ENCODE peak calls at places on chromosomes 6 and 20, in nine cellular contexts. C is fibroblast of villous mesenchyme; L is bronchial epithelial cell; Q is cardiac muscle cell; O is OCI-LY7; D is stomach; N is CD4-positive, CD25-positive, alpha-beta regulatory T cell; W is astrocyte; Z is lung. I is an unnamed sample.

GRCh38 chr20:9068896-9069663 is at the start of gene PLCB4:
- DNase-seq in C (peak), L (peak), Q (peak), O (no peak), D (peak), N (no peak), W (peak), Z (no peak), I (no peak)

GRCh38 chr20:952196-952795 is 36.2 kb upstream of the ANGPT4 start:
- DNase-seq in C (no peak), L (no peak), Q (no peak), O (no peak), D (no peak), N (no peak), W (no peak), Z (no peak), I (no peak)

GRCh38 chr6:158047120-158047518 is 65.5 kb downstream of the SYNJ2 start:
- DNase-seq in C (peak), L (no peak), Q (no peak), O (no peak), D (no peak), N (peak), W (peak), Z (no peak), I (peak)

GRCh38 chr6:37209461-37210205 is 39.7 kb downstream of the PIM1 start:
- DNase-seq in C (peak), L (no peak), Q (no peak), O (no peak), D (no peak), N (peak), W (no peak), Z (no peak), I (peak)

GRCh38 chr6:37168809-37169457 is 1.0 kb upstream of the PIM1 start:
- DNase-seq in C (no peak), L (peak), Q (peak), O (peak), D (no peak), N (peak), W (no peak), Z (no peak), I (no peak)

GRCh38 chr6:150403458-150404245 is 34.8 kb downstream of the IYD start:
- DNase-seq in C (peak), L (peak), Q (no peak), O (no peak), D (no peak), N (no peak), W (peak), Z (no peak), I (no peak)

GRCh38 chr6:43436577-43437282 is 9.4 kb downstream of the ABCC10 start:
- DNase-seq in C (peak), L (peak), Q (peak), O (no peak), D (peak), N (no peak), W (peak), Z (peak), I (no peak)

GRCh38 chr6:110528930-110529325 is 52.5 kb upstream of the SLC22A16 start:
- DNase-seq in C (no peak), L (no peak), Q (no peak), O (no peak), D (no peak), N (no peak), W (no peak), Z (no peak), I (no peak)

GRCh38 chr20:4449977-4450715 is 271.6 kb upstream of the PRND start:
- DNase-seq in C (peak), L (peak), Q (peak), O (no peak), D (no peak), N (peak), W (peak), Z (peak), I (no peak)

GRCh38 chr6:36120539-36120938 is 9.8 kb upstream of the MAPK13 start:
- DNase-seq in C (no peak), L (no peak), Q (no peak), O (peak), D (peak), N (peak), W (no peak), Z (peak), I (peak)

GRCh38 chr20:63064310-63064709 is 57.5 kb upstream of the BHLHE23 start:
- DNase-seq in C (no peak), L (no peak), Q (no peak), O (no peak), D (no peak), N (no peak), W (no peak), Z (no peak), I (no peak)

GRCh38 chr6:147648936-147649335 is 140.4 kb downstream of the SAMD5 start:
- DNase-seq in C (peak), L (no peak), Q (no peak), O (no peak), D (no peak), N (no peak), W (peak), Z (no peak), I (no peak)

GRCh38 chr6:3237761-3238662 is 10.6 kb upstream of the TUBB2B start:
- DNase-seq in C (peak), L (no peak), Q (no peak), O (peak), D (no peak), N (no peak), W (no peak), Z (no peak), I (no peak)

GRCh38 chr6:135358251-135358821 is 139.2 kb downstream of the AHI1 start:
- DNase-seq in C (peak), L (peak), Q (no peak), O (no peak), D (no peak), N (no peak), W (peak), Z (no peak), I (no peak)

GRCh38 chr20:6057139-6057538 is 3.3 kb upstream of the LRRN4 start:
- DNase-seq in C (no peak), L (no peak), Q (no peak), O (no peak), D (no peak), N (no peak), W (no peak), Z (peak), I (no peak)

GRCh38 chr6:124022641-124023040 is 219.0 kb downstream of the NKAIN2 start:
- DNase-seq in C (no peak), L (no peak), Q (no peak), O (no peak), D (no peak), N (no peak), W (no peak), Z (no peak), I (no peak)

GRCh38 chr6:43457643-43458042 is 2.3 kb upstream of the DLK2 start:
- DNase-seq in C (no peak), L (no peak), Q (no peak), O (no peak), D (no peak), N (no peak), W (no peak), Z (no peak), I (no peak)

GRCh38 chr6:148441454-148441911 is 98.8 kb downstream of the SASH1 start:
- DNase-seq in C (peak), L (peak), Q (no peak), O (no peak), D (no peak), N (peak), W (peak), Z (no peak), I (no peak)

GRCh38 chr6:82045965-82046756 is 201.4 kb downstream of the IBTK start:
- DNase-seq in C (peak), L (no peak), Q (no peak), O (no peak), D (no peak), N (no peak), W (peak), Z (no peak), I (no peak)

GRCh38 chr6:47146426-47147174 is 104.5 kb upstream of the ADGRF1 start:
- DNase-seq in C (peak), L (peak), Q (no peak), O (peak), D (no peak), N (no peak), W (no peak), Z (no peak), I (no peak)

GRCh38 chr20:51275816-51276215 is 252.9 kb upstream of the KCNG1 start:
- DNase-seq in C (peak), L (no peak), Q (no peak), O (no peak), D (no peak), N (no peak), W (peak), Z (no peak), I (no peak)

GRCh38 chr20:34705008-34705382 is 851 bp downstream of the TP53INP2 start:
- DNase-seq in C (no peak), L (no peak), Q (no peak), O (peak), D (no peak), N (no peak), W (no peak), Z (no peak), I (no peak)

GRCh38 chr6:149065658-149066556 is 251.6 kb upstream of the TAB2 start:
- DNase-seq in C (no peak), L (no peak), Q (no peak), O (peak), D (no peak), N (peak), W (no peak), Z (no peak), I (peak)

GRCh38 chr6:42551202-42551601 is 12.6 kb upstream of the UBR2 start:
- DNase-seq in C (peak), L (peak), Q (no peak), O (no peak), D (no peak), N (no peak), W (no peak), Z (no peak), I (no peak)

GRCh38 chr6:134245041-134245440 is 72.9 kb downstream of the SGK1 start:
- DNase-seq in C (peak), L (peak), Q (no peak), O (no peak), D (peak), N (no peak), W (peak), Z (no peak), I (no peak)

GRCh38 chr20:10360878-10361277 is 73.1 kb downstream of the MKKS start:
- DNase-seq in C (no peak), L (no peak), Q (no peak), O (no peak), D (no peak), N (no peak), W (peak), Z (no peak), I (no peak)

GRCh38 chr6:22699046-22699639 is 129.8 kb downstream of the HDGFL1 start:
- DNase-seq in C (no peak), L (no peak), Q (no peak), O (no peak), D (no peak), N (no peak), W (no peak), Z (no peak), I (no peak)

GRCh38 chr6:141169419-141169818 is 963.3 kb upstream of the GJE1 start:
- DNase-seq in C (peak), L (no peak), Q (peak), O (no peak), D (no peak), N (no peak), W (peak), Z (no peak), I (no peak)

GRCh38 chr6:55950071-55950814 is 74.9 kb upstream of the BMP5 start:
- DNase-seq in C (no peak), L (no peak), Q (no peak), O (no peak), D (no peak), N (no peak), W (no peak), Z (no peak), I (no peak)

GRCh38 chr20:46434597-46434996 is 28.2 kb upstream of the ELMO2 start:
- DNase-seq in C (no peak), L (no peak), Q (no peak), O (no peak), D (no peak), N (no peak), W (no peak), Z (no peak), I (no peak)

GRCh38 chr6:167115054-167115453 is 7.8 kb upstream of the CCR6 start:
- DNase-seq in C (no peak), L (no peak), Q (no peak), O (peak), D (no peak), N (no peak), W (no peak), Z (no peak), I (no peak)

GRCh38 chr6:157430834-157431233 is 49.8 kb downstream of the ZDHHC14 start:
- DNase-seq in C (no peak), L (no peak), Q (no peak), O (no peak), D (no peak), N (no peak), W (no peak), Z (no peak), I (no peak)

GRCh38 chr6:46584586-46584985 is 68.0 kb downstream of the CYP39A1 start:
- DNase-seq in C (no peak), L (peak), Q (no peak), O (no peak), D (no peak), N (no peak), W (peak), Z (no peak), I (no peak)

GRCh38 chr6:16481680-16482079 is 243.3 kb downstream of the GMPR start:
- DNase-seq in C (no peak), L (no peak), Q (no peak), O (no peak), D (no peak), N (peak), W (no peak), Z (no peak), I (peak)

GRCh38 chr6:89082439-89082838 is 1.9 kb downstream of the PNRC1 start:
- DNase-seq in C (peak), L (peak), Q (no peak), O (peak), D (no peak), N (peak), W (peak), Z (no peak), I (no peak)

GRCh38 chr6:106613590-106613989 is 15.7 kb downstream of the RTN4IP1 start:
- DNase-seq in C (no peak), L (no peak), Q (no peak), O (no peak), D (no peak), N (peak), W (no peak), Z (no peak), I (no peak)

GRCh38 chr6:137111296-137112066 is 62.0 kb downstream of the IL22RA2 start:
- DNase-seq in C (no peak), L (peak), Q (no peak), O (no peak), D (no peak), N (no peak), W (no peak), Z (no peak), I (no peak)

GRCh38 chr6:3291987-3292386 is 33.2 kb downstream of the PSMG4 start:
- DNase-seq in C (no peak), L (no peak), Q (no peak), O (no peak), D (no peak), N (no peak), W (no peak), Z (no peak), I (no peak)

GRCh38 chr20:31710423-31711250 is 12.0 kb downstream of the BCL2L1 start:
- DNase-seq in C (no peak), L (peak), Q (no peak), O (no peak), D (peak), N (no peak), W (no peak), Z (peak), I (no peak)

GRCh38 chr20:31711416-31712111 is 11.1 kb downstream of the BCL2L1 start:
- DNase-seq in C (no peak), L (no peak), Q (no peak), O (no peak), D (no peak), N (no peak), W (no peak), Z (no peak), I (no peak)

GRCh38 chr20:31713312-31714049 is 9.2 kb downstream of the BCL2L1 start:
- DNase-seq in C (peak), L (peak), Q (no peak), O (no peak), D (peak), N (no peak), W (peak), Z (peak), I (no peak)

GRCh38 chr20:31712112-31712553 is 10.5 kb downstream of the BCL2L1 start:
- DNase-seq in C (no peak), L (no peak), Q (peak), O (no peak), D (peak), N (no peak), W (no peak), Z (no peak), I (no peak)

GRCh38 chr20:31712564-31713311 is 9.9 kb downstream of the BCL2L1 start:
- DNase-seq in C (peak), L (peak), Q (peak), O (no peak), D (peak), N (no peak), W (peak), Z (peak), I (no peak)
- H3K4me3 ChIP-seq in C (peak), L (no peak), Q (no peak), O (no peak), D (no peak), N (peak), W (peak), Z (no peak), I (no peak)

DNA sequence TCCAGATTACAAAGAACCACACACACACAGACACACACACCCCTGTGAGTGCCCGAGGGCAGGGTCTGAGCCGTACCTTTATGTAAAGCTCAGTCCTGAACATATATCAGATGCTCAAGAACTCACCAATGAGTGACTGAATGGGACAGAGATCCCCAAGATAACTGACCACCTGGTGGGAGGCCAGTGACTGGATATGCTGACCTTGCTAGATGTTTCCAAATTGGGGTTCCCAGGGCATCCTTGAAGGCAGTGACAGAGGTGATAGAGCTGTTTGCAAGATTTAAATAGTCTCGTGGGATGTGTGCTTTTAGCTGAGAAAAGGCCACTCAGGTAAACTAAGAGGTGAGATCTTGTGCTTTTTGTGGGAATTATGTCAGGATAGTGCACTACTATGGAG is 39.3 kb downstream of the KCNK17 start:
- DNase-seq in C (no peak), L (no peak), Q (no peak), O (no peak), D (no peak), N (no peak), W (no peak), Z (no peak), I (no peak)
- H3K4me3 ChIP-seq in C (no peak), L (no peak), Q (no peak), O (no peak), D (no peak), N (no peak), W (no peak), Z (no peak), I (no peak)

GRCh38 chr6:10411131-10411914 is 3.6 kb downstream of the TFAP2A start:
- DNase-seq in C (peak), L (no peak), Q (no peak), O (no peak), D (no peak), N (no peak), W (no peak), Z (no peak), I (no peak)

GRCh38 chr6:10411915-10412164 is 3.0 kb downstream of the TFAP2A start:
- DNase-seq in C (no peak), L (no peak), Q (no peak), O (no peak), D (no peak), N (no peak), W (no peak), Z (no peak), I (no peak)

GRCh38 chr6:10409766-10410209 is 5.1 kb downstream of the TFAP2A start:
- DNase-seq in C (no peak), L (no peak), Q (no peak), O (no peak), D (no peak), N (no peak), W (no peak), Z (no peak), I (no peak)

GRCh38 chr6:10409160-10409765 is 5.6 kb downstream of the TFAP2A start:
- DNase-seq in C (no peak), L (peak), Q (no peak), O (no peak), D (no peak), N (no peak), W (no peak), Z (no peak), I (no peak)

GRCh38 chr6:10410214-10410873 is 4.5 kb downstream of the TFAP2A start:
- DNase-seq in C (no peak), L (peak), Q (no peak), O (no peak), D (no peak), N (no peak), W (no peak), Z (no peak), I (no peak)
- H3K4me3 ChIP-seq in C (no peak), L (peak), Q (no peak), O (no peak), D (peak), N (no peak), W (no peak), Z (no peak), I (no peak)

DNA sequence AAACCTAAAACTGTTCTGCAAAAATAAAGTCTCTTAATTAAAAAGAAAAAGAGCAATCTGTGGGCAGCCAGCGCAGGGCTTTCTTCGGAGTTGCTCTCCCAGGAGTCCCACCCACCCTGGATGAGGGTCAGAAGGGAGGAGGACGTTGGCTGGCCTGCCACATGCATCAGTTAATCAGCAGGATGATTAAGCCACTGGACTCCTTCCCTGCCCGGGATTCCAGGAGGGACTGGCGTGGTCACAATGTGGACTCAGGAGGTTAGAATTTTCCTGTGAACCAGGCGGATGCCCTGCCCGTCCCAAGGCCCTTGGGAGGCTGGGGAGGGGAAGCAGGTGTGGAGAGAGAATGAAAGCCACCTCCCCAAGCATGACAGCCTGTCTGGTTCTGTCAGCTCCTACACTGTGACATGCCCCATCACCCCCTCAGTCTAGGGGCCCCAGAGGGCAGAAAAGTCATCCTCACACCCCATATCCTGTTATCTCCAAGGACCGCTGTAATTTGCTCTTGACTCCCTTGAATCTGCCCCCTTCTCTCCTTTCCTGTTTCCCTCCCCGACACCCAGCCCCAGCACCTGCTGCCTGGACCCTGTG is 11.6 kb upstream of the ITPR3 start:
- DNase-seq in C (no peak), L (peak), Q (no peak), O (peak), D (peak), N (no peak), W (peak), Z (no peak), I (no peak)
- H3K4me3 ChIP-seq in C (no peak), L (no peak), Q (no peak), O (no peak), D (no peak), N (no peak), W (no peak), Z (no peak), I (no peak)